ENCODE peak calls at places on chromosomes 11 and 22, in five cellular contexts. L is K562, M is A549, V is fibroblast of the aortic adventitia, B is heart left ventricle. U is an unnamed sample.

GRCh38 chr11:41954034-41954433 is 494.6 kb upstream of the LRRC4C start:
- DNase-seq in L (no peak), M (no peak), V (peak), B (no peak), U (peak)

GRCh38 chr11:13311570-13311969 is 34.0 kb downstream of the BMAL1 start:
- DNase-seq in L (no peak), M (no peak), V (no peak), B (no peak), U (no peak)

GRCh38 chr11:122505304-122506006 is 150.1 kb upstream of the UBASH3B start:
- DNase-seq in L (peak), M (peak), V (peak), B (peak), U (peak)

GRCh38 chr11:128195057-128195751 is 392.2 kb downstream of the ETS1 start:
- DNase-seq in L (peak), M (no peak), V (no peak), B (no peak), U (peak)

GRCh38 chr11:134452026-134452848 is 40.2 kb upstream of the B3GAT1 start:
- DNase-seq in L (no peak), M (no peak), V (no peak), B (no peak), U (no peak)

GRCh38 chr11:90326647-90327046 is 103.8 kb upstream of the CHORDC1 start:
- DNase-seq in L (no peak), M (no peak), V (no peak), B (no peak), U (no peak)

GRCh38 chr11:44964526-44965209 is 14.0 kb upstream of the TP53I11 start:
- DNase-seq in L (no peak), M (no peak), V (no peak), B (no peak), U (no peak)

GRCh38 chr11:1948389-1948788 is 1.3 kb downstream of the MRPL23 start:
- DNase-seq in L (no peak), M (no peak), V (no peak), B (peak), U (no peak)

GRCh38 chr11:70398834-70399680 is 728 bp downstream of the CTTN start:
- DNase-seq in L (peak), M (no peak), V (no peak), B (peak), U (no peak)

GRCh38 chr11:28976801-28977145 is 868.6 kb downstream of the METTL15 start:
- DNase-seq in L (no peak), M (no peak), V (peak), B (no peak), U (no peak)

GRCh38 chr11:16604784-16605439 is 133.5 kb upstream of the C11orf58 start:
- DNase-seq in L (peak), M (peak), V (no peak), B (peak), U (peak)

GRCh38 chr22:38228873-38229740 is 27.3 kb downstream of the MAFF start:
- DNase-seq in L (no peak), M (peak), V (peak), B (no peak), U (peak)

GRCh38 chr11:118005224-118006152 is 19.3 kb downstream of the IL10RA start:
- DNase-seq in L (peak), M (no peak), V (no peak), B (no peak), U (no peak)

DNA sequence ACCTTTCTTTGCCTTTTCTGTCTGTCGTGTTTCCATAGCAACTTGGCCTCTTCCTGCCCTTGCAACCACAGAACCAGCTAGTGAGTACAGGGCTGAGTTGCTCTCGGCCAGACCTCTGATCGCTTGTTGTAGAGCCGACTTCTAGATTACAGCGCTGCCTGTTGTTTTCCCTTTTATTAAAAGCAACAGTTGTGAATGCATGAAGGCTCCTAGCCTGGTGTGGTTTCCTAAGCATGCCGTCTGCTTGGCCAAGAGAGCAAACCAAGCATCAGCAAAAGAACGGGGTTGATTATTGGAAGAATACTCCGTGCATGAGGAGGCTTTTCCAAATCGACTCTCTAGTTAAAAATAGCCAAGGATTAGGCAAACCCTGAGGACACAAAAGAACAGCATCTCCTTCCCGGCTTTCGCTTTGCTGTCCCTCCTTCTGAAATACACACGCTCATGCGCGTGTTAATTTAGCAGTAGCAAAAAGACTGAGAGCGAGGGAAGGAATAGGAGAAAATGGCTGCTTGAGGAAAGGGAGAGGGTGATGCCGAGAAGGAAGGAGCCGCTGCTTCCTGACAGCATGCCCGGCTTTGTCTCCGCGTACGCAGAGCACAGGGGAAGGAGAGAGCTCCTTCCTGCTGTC is 71.5 kb upstream of the TTC12 start:
- DNase-seq in L (no peak), M (no peak), V (peak), B (no peak), U (peak)
- H3K4me3 ChIP-seq in L (no peak), M (no peak), V (peak), B (peak), U (peak)

GRCh38 chr11:103257360-103257759 is 148.1 kb downstream of the DYNC2H1 start:
- DNase-seq in L (no peak), M (peak), V (peak), B (no peak), U (peak)
- TF ChIP-seq CTCF in L (no peak), M (peak), V (peak), B (no peak), U (peak)

DNA sequence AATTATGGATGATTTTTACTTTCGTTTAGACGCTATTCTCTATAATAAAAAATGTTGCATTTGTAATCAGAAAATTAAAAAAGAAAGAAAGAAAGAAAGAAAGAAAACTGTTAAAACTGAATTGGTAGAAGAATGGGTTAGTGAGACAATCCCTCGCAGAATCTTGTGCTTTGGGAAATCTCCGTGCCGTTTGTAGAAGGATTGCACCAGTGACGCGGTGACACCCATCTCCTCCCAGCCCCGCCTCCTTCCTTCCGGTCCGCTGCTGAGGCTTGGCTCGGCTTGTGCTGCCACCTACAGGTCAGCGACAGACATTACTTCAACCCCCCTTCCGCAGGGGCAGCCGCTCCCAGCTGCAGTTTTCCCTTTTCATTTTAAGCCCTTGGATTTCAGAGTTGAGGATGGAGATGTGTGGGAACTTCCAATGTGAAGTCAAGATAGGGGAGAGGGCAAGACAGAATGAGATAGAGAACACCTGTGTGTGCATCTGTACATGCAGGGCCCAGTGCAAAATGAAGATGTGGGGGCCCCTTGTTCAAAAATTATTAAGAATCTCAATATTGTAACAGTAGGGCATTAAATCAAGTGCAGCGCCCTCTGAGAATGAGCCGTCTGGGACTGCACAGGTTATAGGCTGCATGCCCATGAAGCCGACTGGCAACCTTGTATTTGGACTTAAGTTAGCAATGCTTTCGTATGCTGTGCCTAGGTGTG is 41.1 kb downstream of the TST start:
- DNase-seq in L (peak), M (peak), V (peak), B (peak), U (peak)
- H3K4me3 ChIP-seq in L (peak), M (peak), V (peak), B (peak), U (peak)

GRCh38 chr11:63670738-63671321 is 346 bp downstream of the ATL3 start:
- DNase-seq in L (peak), M (peak), V (no peak), B (peak), U (no peak)
- TF ChIP-seq CTCF in L (peak), M (peak), V (peak), B (peak), U (peak)

GRCh38 chr11:693415-693831 is 1.6 kb downstream of the DEAF1 start:
- DNase-seq in L (peak), M (no peak), V (peak), B (no peak), U (peak)
- H3K4me3 ChIP-seq in L (peak), M (peak), V (peak), B (peak), U (no peak)

GRCh38 chr22:16783930-16784354 is 41.3 kb downstream of the XKR3 start:
- DNase-seq in L (peak), M (peak), V (no peak), B (no peak), U (no peak)
- TF ChIP-seq CTCF in L (peak), M (no peak), V (peak), B (no peak), U (peak)